ENCODE peak calls at places on chromosomes 12 and 14, in eight cellular contexts. U, S, I, P, Z, C, G and V are unnamed samples. For H3K4me1, the result is how much of the 10 kb centered on the place peaks cover.

GRCh38 chr12:77384941-77385340 is 319.6 kb upstream of the E2F7 start:
- DNase-seq in S (no peak), P (no peak), U (no peak), C (no peak), I (no peak), G (no peak), Z (no peak), V (no peak)

GRCh38 chr14:75223664-75224154 is 47.3 kb upstream of the TMED10 start:
- DNase-seq in S (no peak), I (peak), C (peak), P (peak), G (peak), U (peak), Z (peak), V (no peak)

GRCh38 chr14:74380172-74380571 is 31.9 kb downstream of the VRTN start:
- DNase-seq in C (no peak), Z (no peak), I (no peak), S (no peak), P (no peak), U (no peak), G (no peak), V (no peak)

GRCh38 chr12:11822071-11822818 is 172.8 kb downstream of the ETV6 start:
- DNase-seq in P (no peak), U (no peak), C (peak), S (no peak), Z (no peak), I (no peak), G (peak), V (no peak)

GRCh38 chr14:105473033-105473676 is 1.5 kb upstream of the CRIP2 start:
- DNase-seq in I (no peak), C (no peak), G (no peak), S (no peak), U (no peak), Z (no peak), P (peak), V (no peak)

GRCh38 chr12:30914986-30915591 is 11.5 kb upstream of the TSPAN11 start:
- DNase-seq in P (no peak), G (no peak), C (no peak), I (peak), S (no peak), U (no peak), Z (no peak), V (no peak)

GRCh38 chr12:122174155-122174845 is at the start of gene IL31:
- DNase-seq in P (no peak), I (no peak), S (peak), Z (no peak), G (no peak), C (no peak), U (no peak), V (no peak)

GRCh38 chr14:99860219-99860618 is 67.0 kb downstream of the EML1 start:
- DNase-seq in S (no peak), I (no peak), U (no peak), G (no peak), C (no peak), Z (no peak), P (no peak), V (no peak)

GRCh38 chr12:19946549-19946948 is 421.8 kb upstream of the PDE3A start:
- DNase-seq in C (no peak), U (no peak), I (no peak), G (no peak), P (no peak), Z (no peak), S (no peak), V (no peak)

GRCh38 chr14:68694516-68695235 is 98.2 kb downstream of the ZFP36L1 start:
- DNase-seq in I (no peak), S (no peak), U (no peak), G (no peak), C (no peak), Z (no peak), P (no peak), V (no peak)
- H3K4me1 ChIP-seq in I (under half), S (under half), U (under half), G (under half), C (under half), Z (under half), P (under half), V (under half)

GRCh38 chr12:109605599-109606228 is 32.1 kb downstream of the MVK start:
- DNase-seq in I (no peak), Z (no peak), G (no peak), U (no peak), P (no peak), C (no peak), S (no peak), V (no peak)
- H3K27ac ChIP-seq in I (no peak), Z (peak), G (no peak), U (no peak), P (no peak), C (no peak), S (no peak), V (no peak)

DNA sequence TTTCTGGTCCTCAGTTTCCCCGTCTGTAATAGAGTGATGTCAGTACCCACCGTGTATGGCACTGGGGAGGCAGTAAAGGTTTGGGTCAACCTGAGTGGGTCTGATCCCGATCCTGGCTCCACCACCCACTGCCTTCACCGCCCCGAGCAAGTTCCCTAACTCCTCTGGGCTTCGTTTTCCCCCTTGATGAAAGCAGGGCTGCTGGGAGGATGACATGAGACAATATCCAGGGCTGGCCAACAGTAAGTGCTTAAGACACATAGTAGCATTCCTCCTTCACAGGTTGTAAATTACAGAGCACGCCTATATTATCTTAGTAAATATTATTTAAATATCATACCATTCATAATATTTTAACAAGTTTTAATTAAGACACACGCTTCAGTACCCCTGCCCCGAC is 590 bp downstream of the PLEK2 start:
- DNase-seq in Z (peak), I (no peak), P (no peak), G (no peak), C (no peak), U (no peak), S (no peak), V (no peak)
- H3K4me1 ChIP-seq in Z (under half), I (under half), P (under half), G (under half), C (under half), U (under half), S (under half), V (under half)

GRCh38 chr12:7067096-7067495 is 6.6 kb downstream of the C1S start:
- DNase-seq in P (no peak), C (no peak), S (no peak), G (no peak), I (no peak), U (no peak), Z (no peak), V (no peak)

GRCh38 chr12:7066596-7066995 is 6.1 kb downstream of the C1S start:
- DNase-seq in I (no peak), C (no peak), Z (no peak), S (no peak), U (no peak), G (no peak), P (no peak), V (no peak)

GRCh38 chr12:7069386-7069785 is 8.9 kb downstream of the C1S start:
- DNase-seq in U (no peak), P (no peak), Z (no peak), I (no peak), G (no peak), S (no peak), C (no peak), V (no peak)

GRCh38 chr12:7068994-7069346 is 8.5 kb downstream of the C1S start:
- DNase-seq in S (no peak), C (no peak), I (no peak), G (no peak), U (no peak), P (no peak), Z (no peak), V (no peak)

GRCh38 chr12:7068240-7068993 is 7.9 kb downstream of the C1S start:
- DNase-seq in P (peak), I (no peak), G (no peak), U (no peak), S (no peak), Z (peak), C (no peak), V (no peak)
- H3K27ac ChIP-seq in P (peak), I (no peak), G (no peak), U (peak), S (no peak), Z (no peak), C (peak), V (no peak)

GRCh38 chr14:23021969-23022368 is 12.0 kb upstream of the C14orf93 start:
- DNase-seq in P (no peak), C (no peak), Z (no peak), U (no peak), G (no peak), I (no peak), S (no peak), V (no peak)

GRCh38 chr14:23024612-23025075 is 10.1 kb downstream of the PSMB5 start:
- DNase-seq in C (no peak), I (no peak), S (no peak), P (no peak), Z (no peak), U (no peak), G (no peak), V (no peak)

GRCh38 chr14:23023500-23024152 is 11.1 kb downstream of the PSMB5 start:
- DNase-seq in G (no peak), C (no peak), Z (no peak), U (no peak), I (no peak), S (no peak), P (no peak), V (no peak)

GRCh38 chr14:23022849-23023499 is 11.7 kb downstream of the PSMB5 start:
- DNase-seq in C (no peak), P (no peak), G (no peak), I (peak), Z (no peak), S (no peak), U (no peak), V (no peak)

GRCh38 chr14:23025181-23025788 is 9.4 kb downstream of the PSMB5 start:
- DNase-seq in U (no peak), G (no peak), S (no peak), C (no peak), Z (no peak), I (peak), P (no peak), V (no peak)
- H3K4me1 ChIP-seq in U (under half), G (under half), S (under half), C (under half), Z (under half), I (under half), P (under half), V (half or more)

GRCh38 chr14:73142216-73142615 is 5.9 kb downstream of the PSEN1 start:
- DNase-seq in C (no peak), S (no peak), P (no peak), G (peak), Z (no peak), U (no peak), I (no peak), V (no peak)
- H3K27ac ChIP-seq in C (no peak), S (no peak), P (no peak), G (peak), Z (no peak), U (no peak), I (no peak), V (no peak)

GRCh38 chr12:28144059-28144458 is 46.2 kb upstream of the CCDC91 start:
- DNase-seq in G (no peak), C (no peak), Z (no peak), S (no peak), P (no peak), I (no peak), U (no peak), V (no peak)

GRCh38 chr12:28137414-28137813 is 52.8 kb upstream of the CCDC91 start:
- DNase-seq in I (no peak), C (no peak), G (no peak), U (no peak), Z (no peak), S (no peak), P (no peak), V (no peak)

GRCh38 chr12:28135801-28136439 is 54.3 kb upstream of the CCDC91 start:
- DNase-seq in I (no peak), S (no peak), P (no peak), G (no peak), C (no peak), U (no peak), Z (no peak), V (no peak)

GRCh38 chr12:28144532-28144931 is 45.7 kb upstream of the CCDC91 start:
- DNase-seq in G (no peak), S (no peak), P (no peak), U (no peak), Z (no peak), C (no peak), I (no peak), V (no peak)

GRCh38 chr12:28140404-28140803 is 49.9 kb upstream of the CCDC91 start:
- DNase-seq in S (no peak), U (no peak), I (no peak), G (no peak), P (no peak), Z (no peak), C (no peak), V (no peak)
- H3K4me1 ChIP-seq in S (under half), U (under half), I (under half), G (under half), P (under half), Z (under half), C (under half), V (under half)